ENCODE peak calls at places on chromosomes 5 and 9, in five cellular contexts. One of them, this sample, is unnamed.

GRCh38 chr5:50839472-50839871 is 173.0 kb downstream of the PARP8 start:
- DNase-seq in ovary: no peak
- DNase-seq in K562: no peak
- DNase-seq in stomach: no peak
- DNase-seq in SK-N-SH: no peak
- DNase-seq in this sample: no peak

GRCh38 chr5:143140492-143141231 is 262.8 kb downstream of the NR3C1 start:
- DNase-seq in stomach: peak
- DNase-seq in SK-N-SH: no peak
- DNase-seq in ovary: no peak
- DNase-seq in K562: no peak
- DNase-seq in this sample: no peak

GRCh38 chr9:128523199-128523925 is 18.8 kb downstream of the GLE1 start:
- DNase-seq in K562: no peak
- DNase-seq in ovary: peak
- DNase-seq in stomach: no peak
- DNase-seq in SK-N-SH: peak
- DNase-seq in this sample: peak

GRCh38 chr5:145834917-145835838 is at the start of gene PRELID2:
- DNase-seq in stomach: peak
- DNase-seq in ovary: peak
- DNase-seq in K562: peak
- DNase-seq in SK-N-SH: peak
- DNase-seq in this sample: peak

GRCh38 chr9:130088056-130088455 is 34.4 kb downstream of the GPR107 start:
- DNase-seq in K562: no peak
- DNase-seq in stomach: no peak
- DNase-seq in SK-N-SH: no peak
- DNase-seq in ovary: no peak
- DNase-seq in this sample: no peak

GRCh38 chr9:129886226-129887174 is 51.2 kb downstream of the USP20 start:
- DNase-seq in stomach: no peak
- DNase-seq in SK-N-SH: no peak
- DNase-seq in K562: peak
- DNase-seq in ovary: no peak
- DNase-seq in this sample: no peak

GRCh38 chr5:102754499-102755424 is at the start of gene PAM:
- DNase-seq in SK-N-SH: peak
- DNase-seq in ovary: peak
- DNase-seq in K562: peak
- DNase-seq in stomach: peak
- DNase-seq in this sample: peak

GRCh38 chr9:77087506-77087905 is 68.1 kb downstream of the FOXB2 start:
- DNase-seq in SK-N-SH: no peak
- DNase-seq in stomach: no peak
- DNase-seq in K562: no peak
- DNase-seq in ovary: no peak
- DNase-seq in this sample: no peak

GRCh38 chr9:93184439-93185221 is 691 bp downstream of the WNK2 start:
- DNase-seq in ovary: no peak
- DNase-seq in stomach: no peak
- DNase-seq in K562: no peak
- DNase-seq in SK-N-SH: peak
- DNase-seq in this sample: no peak

GRCh38 chr9:126517751-126518261 is 95.9 kb upstream of the LMX1B start:
- DNase-seq in ovary: no peak
- DNase-seq in SK-N-SH: no peak
- DNase-seq in K562: no peak
- DNase-seq in stomach: no peak
- DNase-seq in this sample: no peak
- H3K4me3 ChIP-seq in ovary: no peak
- H3K4me3 ChIP-seq in SK-N-SH: peak
- H3K4me3 ChIP-seq in K562: no peak
- H3K4me3 ChIP-seq in stomach: peak
- H3K4me3 ChIP-seq in this sample: peak

GRCh38 chr9:31908158-31908890 is 476.1 kb upstream of the ACO1 start:
- DNase-seq in ovary: no peak
- DNase-seq in SK-N-SH: no peak
- DNase-seq in stomach: no peak
- DNase-seq in K562: no peak
- DNase-seq in this sample: no peak
- TF ChIP-seq EP300 in ovary: no peak
- TF ChIP-seq EP300 in SK-N-SH: no peak
- TF ChIP-seq EP300 in stomach: no peak
- TF ChIP-seq EP300 in K562: no peak
- TF ChIP-seq EP300 in this sample: no peak

GRCh38 chr5:153490124-153491085 is at the start of gene GRIA1:
- DNase-seq in stomach: no peak
- DNase-seq in SK-N-SH: peak
- DNase-seq in K562: no peak
- DNase-seq in ovary: no peak
- DNase-seq in this sample: no peak
- H3K4me3 ChIP-seq in stomach: peak
- H3K4me3 ChIP-seq in SK-N-SH: no peak
- H3K4me3 ChIP-seq in K562: no peak
- H3K4me3 ChIP-seq in ovary: no peak
- H3K4me3 ChIP-seq in this sample: no peak

GRCh38 chr5:172731286-172732073 is 39.5 kb downstream of the DUSP1 start:
- DNase-seq in K562: peak
- DNase-seq in stomach: peak
- DNase-seq in SK-N-SH: no peak
- DNase-seq in ovary: no peak
- DNase-seq in this sample: no peak

GRCh38 chr5:172735141-172735831 is 35.7 kb downstream of the DUSP1 start:
- DNase-seq in stomach: no peak
- DNase-seq in SK-N-SH: no peak
- DNase-seq in K562: no peak
- DNase-seq in ovary: no peak
- DNase-seq in this sample: no peak

GRCh38 chr5:172733974-172734346 is 37.0 kb downstream of the DUSP1 start:
- DNase-seq in K562: no peak
- DNase-seq in ovary: no peak
- DNase-seq in stomach: no peak
- DNase-seq in SK-N-SH: no peak
- DNase-seq in this sample: no peak

GRCh38 chr5:172732201-172732865 is 38.7 kb downstream of the DUSP1 start:
- DNase-seq in ovary: no peak
- DNase-seq in SK-N-SH: no peak
- DNase-seq in K562: no peak
- DNase-seq in stomach: no peak
- DNase-seq in this sample: no peak

DNA sequence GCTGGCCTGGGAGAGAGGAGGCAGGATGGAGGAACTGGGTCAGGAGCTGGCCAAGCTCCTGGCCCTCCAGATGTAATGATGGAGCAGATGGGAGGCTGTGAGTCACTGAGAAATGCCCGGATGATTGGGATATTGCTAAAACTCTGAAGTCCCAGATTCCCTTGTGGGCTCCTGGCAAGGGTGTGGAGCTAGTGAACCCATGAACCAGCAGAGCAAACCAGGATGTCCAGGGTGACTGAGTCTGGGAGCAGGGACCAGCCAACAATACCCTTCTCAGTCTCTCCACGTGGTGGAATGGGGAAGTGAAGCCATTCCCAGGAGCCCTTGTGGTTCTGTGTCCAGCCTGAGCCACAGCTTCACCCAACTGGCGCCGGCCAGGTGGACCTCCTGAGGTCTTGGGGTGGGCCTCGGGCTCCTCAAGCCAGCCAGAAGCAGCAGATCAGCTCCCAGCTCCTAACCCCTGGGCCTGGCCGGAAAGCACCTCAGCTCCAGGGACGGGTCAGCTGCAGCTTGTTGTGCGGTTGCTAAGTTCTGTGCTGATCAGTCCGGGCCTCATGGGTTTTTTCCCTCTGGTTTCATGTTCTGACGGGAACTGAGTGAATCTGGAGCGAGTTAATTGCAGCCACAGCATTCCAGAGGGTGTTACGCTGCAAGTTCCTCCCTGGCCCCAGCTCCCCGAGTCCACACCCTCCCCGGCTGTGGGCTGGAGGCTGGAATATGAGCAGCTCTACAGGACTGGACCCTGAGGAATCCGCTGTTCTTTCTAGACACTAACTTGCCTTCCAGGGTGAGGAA is 37.6 kb downstream of the DUSP1 start:
- DNase-seq in K562: no peak
- DNase-seq in stomach: peak
- DNase-seq in SK-N-SH: no peak
- DNase-seq in ovary: peak
- DNase-seq in this sample: peak
- TF ChIP-seq EP300 in K562: no peak
- TF ChIP-seq EP300 in stomach: no peak
- TF ChIP-seq EP300 in SK-N-SH: no peak
- TF ChIP-seq EP300 in ovary: peak
- TF ChIP-seq EP300 in this sample: peak

GRCh38 chr5:172820046-172820767 is 13.8 kb upstream of the ERGIC1 start:
- DNase-seq in K562: peak
- DNase-seq in stomach: peak
- DNase-seq in ovary: peak
- DNase-seq in SK-N-SH: no peak
- DNase-seq in this sample: no peak
- H3K4me3 ChIP-seq in K562: no peak
- H3K4me3 ChIP-seq in stomach: no peak
- H3K4me3 ChIP-seq in ovary: no peak
- H3K4me3 ChIP-seq in SK-N-SH: no peak
- H3K4me3 ChIP-seq in this sample: no peak

This sample was measured in tibial nerve.